ENCODE peak calls at places on chromosomes 11 and 22, in six cellular contexts. V, F, A, K, S and U are unnamed samples.

GRCh38 chr22:34379825-34380224 is 459.5 kb upstream of the LARGE1 start:
- DNase-seq in V (no peak), F (no peak), A (no peak), K (no peak), S (no peak), U (no peak)

GRCh38 chr11:9150501-9150900 is 59.1 kb upstream of the SCUBE2 start:
- DNase-seq in V (no peak), F (no peak), A (no peak), K (no peak), S (no peak), U (no peak)

GRCh38 chr11:64970731-64971151 is 1.2 kb downstream of the MAJIN start:
- DNase-seq in V (no peak), F (no peak), A (no peak), K (no peak), S (no peak), U (peak)

GRCh38 chr11:72598901-72599300 is 75.3 kb downstream of the PDE2A start:
- DNase-seq in V (peak), F (peak), A (no peak), K (no peak), S (no peak), U (no peak)

GRCh38 chr11:32297629-32298028 is 137.7 kb downstream of the WT1 start:
- DNase-seq in V (no peak), F (no peak), A (no peak), K (no peak), S (no peak), U (peak)

GRCh38 chr11:44702897-44703296 is 23.9 kb upstream of the TSPAN18 start:
- DNase-seq in V (no peak), F (no peak), A (no peak), K (no peak), S (no peak), U (no peak)

GRCh38 chr22:27107005-27107404 is 449.6 kb downstream of the MIAT start:
- DNase-seq in V (no peak), F (no peak), A (no peak), K (no peak), S (no peak), U (no peak)

GRCh38 chr22:44345872-44346271 is 33.1 kb upstream of the SHISAL1 start:
- DNase-seq in V (no peak), F (no peak), A (no peak), K (no peak), S (no peak), U (no peak)

GRCh38 chr11:68251770-68252169 is 20.0 kb downstream of the C11orf24 start:
- DNase-seq in V (no peak), F (no peak), A (no peak), K (no peak), S (no peak), U (no peak)

GRCh38 chr11:77379253-77379652 is 77.8 kb upstream of the GDPD4 start:
- DNase-seq in V (no peak), F (no peak), A (no peak), K (no peak), S (no peak), U (no peak)

GRCh38 chr22:42937164-42937854 is 77.6 kb downstream of the PACSIN2 start:
- DNase-seq in V (peak), F (no peak), A (peak), K (no peak), S (peak), U (no peak)

GRCh38 chr22:23549198-23549595 is 30.9 kb downstream of the IGLL1 start:
- DNase-seq in V (no peak), F (no peak), A (no peak), K (no peak), S (no peak), U (no peak)

GRCh38 chr22:47784991-47785390 is 1022.5 kb downstream of the TBC1D22A start:
- DNase-seq in V (no peak), F (no peak), A (no peak), K (no peak), S (no peak), U (no peak)

GRCh38 chr11:69718147-69718546 is 14.3 kb upstream of the FGF19 start:
- DNase-seq in V (no peak), F (no peak), A (no peak), K (no peak), S (no peak), U (no peak)

GRCh38 chr11:101008961-101009684 is 120.5 kb downstream of the PGR start:
- DNase-seq in V (no peak), F (no peak), A (no peak), K (no peak), S (no peak), U (no peak)

GRCh38 chr11:86155210-86155844 is 86.4 kb upstream of the PICALM start:
- DNase-seq in V (no peak), F (no peak), A (no peak), K (no peak), S (no peak), U (no peak)

GRCh38 chr11:117807482-117808272 is 10.7 kb upstream of the DSCAML1 start:
- DNase-seq in V (peak), F (peak), A (peak), K (no peak), S (peak), U (peak)

GRCh38 chr11:132347156-132348090 is 977.0 kb downstream of the NTM start:
- DNase-seq in V (no peak), F (no peak), A (no peak), K (no peak), S (no peak), U (no peak)

GRCh38 chr11:73113426-73113825 is 28.7 kb downstream of the FCHSD2 start:
- DNase-seq in V (no peak), F (no peak), A (no peak), K (no peak), S (no peak), U (no peak)

GRCh38 chr11:44693654-44694119 is 33.1 kb upstream of the TSPAN18 start:
- DNase-seq in V (no peak), F (no peak), A (no peak), K (no peak), S (no peak), U (no peak)

GRCh38 chr22:25076281-25076680 is 123.4 kb upstream of the CRYBB3 start:
- DNase-seq in V (no peak), F (no peak), A (no peak), K (no peak), S (no peak), U (no peak)

GRCh38 chr22:49604732-49605302 is 222.9 kb downstream of the BRD1 start:
- DNase-seq in V (no peak), F (no peak), A (no peak), K (no peak), S (no peak), U (no peak)

GRCh38 chr11:115170133-115170815 is 333.9 kb downstream of the CADM1 start:
- DNase-seq in V (no peak), F (no peak), A (no peak), K (peak), S (no peak), U (no peak)

GRCh38 chr11:113176971-113177370 is 137.4 kb upstream of the TTC12 start:
- DNase-seq in V (no peak), F (no peak), A (no peak), K (no peak), S (no peak), U (no peak)

GRCh38 chr11:69249086-69249640 is 44.8 kb upstream of the MYEOV start:
- DNase-seq in V (no peak), F (no peak), A (no peak), K (no peak), S (no peak), U (no peak)

GRCh38 chr11:47253660-47254059 is 4.1 kb upstream of the NR1H3 start:
- DNase-seq in V (no peak), F (no peak), A (peak), K (no peak), S (no peak), U (no peak)
- H3K27ac ChIP-seq in V (peak), F (no peak), A (no peak), K (no peak), S (no peak), U (no peak)

DNA sequence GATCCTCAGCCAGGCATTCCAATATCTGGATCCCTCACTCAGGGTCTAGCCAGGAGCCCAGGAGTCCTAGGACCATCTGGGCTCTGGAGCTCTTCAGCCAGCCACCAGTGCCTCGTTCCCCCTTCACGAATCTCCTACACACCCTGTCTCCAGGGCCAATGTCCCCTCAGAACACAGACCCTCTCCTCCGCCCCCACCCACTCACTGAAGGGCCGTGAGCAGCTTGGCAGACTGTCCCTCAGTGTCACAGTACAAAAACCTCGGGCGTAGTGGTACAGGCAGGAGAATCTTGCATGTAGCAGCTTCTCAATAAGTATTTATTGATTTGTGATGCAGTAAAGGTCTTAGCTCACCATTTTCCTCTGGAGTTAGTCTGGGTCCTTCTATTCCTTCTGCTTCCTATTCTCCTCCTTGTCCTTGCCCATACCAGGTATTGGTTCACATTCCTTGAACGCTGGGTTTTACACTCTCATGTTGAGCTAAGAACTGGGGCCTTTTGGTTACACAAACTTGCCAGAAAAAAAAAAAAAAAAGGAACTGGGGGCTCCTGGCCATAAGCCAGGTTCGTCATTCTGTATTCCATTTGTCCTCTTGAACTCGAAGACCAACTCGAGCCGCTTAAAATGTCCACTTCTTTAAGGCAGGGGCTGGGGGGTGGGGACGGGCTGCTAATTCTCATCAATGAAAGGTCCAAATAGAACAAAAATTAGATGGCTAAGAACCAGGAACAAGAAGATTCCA is 2.3 kb downstream of the CXCR5 start:
- DNase-seq in V (no peak), F (no peak), A (no peak), K (no peak), S (no peak), U (no peak)
- H3K27ac ChIP-seq in V (peak), F (no peak), A (no peak), K (no peak), S (no peak), U (peak)

GRCh38 chr11:282630-283360 is 4.6 kb downstream of the NLRP6 start:
- DNase-seq in V (no peak), F (no peak), A (peak), K (no peak), S (no peak), U (no peak)
- H3K27ac ChIP-seq in V (no peak), F (no peak), A (no peak), K (no peak), S (no peak), U (no peak)

DNA sequence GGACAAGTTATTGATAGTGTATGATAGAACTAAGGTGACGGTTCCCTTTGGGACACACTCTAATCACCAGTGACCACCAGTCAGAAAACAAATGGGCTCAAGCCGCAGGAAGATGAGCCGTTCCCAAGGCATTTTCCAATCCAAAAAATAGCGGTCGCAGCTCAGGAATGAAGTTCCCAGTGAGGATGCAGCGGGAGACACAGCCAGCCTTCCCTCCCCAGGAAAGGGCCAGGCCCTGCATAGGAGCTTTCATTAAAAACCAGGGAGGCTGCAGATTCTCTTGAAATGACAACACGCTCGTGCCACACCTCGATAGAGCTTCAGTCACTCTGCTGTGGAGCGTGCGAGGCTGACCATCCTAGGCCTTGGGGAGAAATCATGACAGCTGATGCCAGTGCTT is 65.8 kb upstream of the WNT7B start:
- DNase-seq in V (peak), F (peak), A (no peak), K (no peak), S (no peak), U (no peak)
- H3K27ac ChIP-seq in V (peak), F (peak), A (peak), K (no peak), S (no peak), U (peak)

GRCh38 chr22:28774378-28774777 is 1.9 kb downstream of the CCDC117 start:
- DNase-seq in V (no peak), F (no peak), A (peak), K (no peak), S (no peak), U (no peak)
- H3K27ac ChIP-seq in V (peak), F (no peak), A (no peak), K (no peak), S (no peak), U (peak)

GRCh38 chr11:60951909-60952741 is at the start of gene SLC15A3:
- DNase-seq in V (peak), F (peak), A (peak), K (no peak), S (peak), U (no peak)
- H3K27ac ChIP-seq in V (peak), F (peak), A (peak), K (no peak), S (peak), U (no peak)

GRCh38 chr11:62497132-62497915 is 49.3 kb downstream of the AHNAK start:
- DNase-seq in V (peak), F (no peak), A (no peak), K (no peak), S (no peak), U (no peak)

GRCh38 chr11:62501432-62501891 is 45.1 kb downstream of the AHNAK start:
- DNase-seq in V (peak), F (no peak), A (no peak), K (no peak), S (no peak), U (no peak)

GRCh38 chr11:62496676-62497075 is 49.9 kb downstream of the AHNAK start:
- DNase-seq in V (no peak), F (no peak), A (no peak), K (no peak), S (no peak), U (no peak)

GRCh38 chr11:62500066-62501035 is 46.3 kb downstream of the AHNAK start:
- DNase-seq in V (no peak), F (no peak), A (no peak), K (no peak), S (no peak), U (no peak)

GRCh38 chr11:62498492-62499286 is 47.9 kb downstream of the AHNAK start:
- DNase-seq in V (no peak), F (no peak), A (no peak), K (no peak), S (no peak), U (no peak)
- H3K27ac ChIP-seq in V (no peak), F (no peak), A (no peak), K (no peak), S (no peak), U (no peak)

GRCh38 chr22:38401336-38402084 is 53.5 kb downstream of the KCNJ4 start:
- DNase-seq in V (no peak), F (no peak), A (peak), K (no peak), S (no peak), U (no peak)

GRCh38 chr22:38397189-38398097 is 57.6 kb downstream of the KCNJ4 start:
- DNase-seq in V (no peak), F (peak), A (peak), K (no peak), S (no peak), U (no peak)

GRCh38 chr22:38403806-38404205 is 51.2 kb downstream of the KCNJ4 start:
- DNase-seq in V (no peak), F (no peak), A (peak), K (no peak), S (no peak), U (no peak)

GRCh38 chr22:38402204-38402603 is 52.8 kb downstream of the KCNJ4 start:
- DNase-seq in V (no peak), F (no peak), A (peak), K (no peak), S (no peak), U (no peak)

GRCh38 chr22:38398609-38399401 is 56.2 kb downstream of the KCNJ4 start:
- DNase-seq in V (peak), F (peak), A (peak), K (no peak), S (peak), U (peak)
- H3K27ac ChIP-seq in V (peak), F (peak), A (peak), K (no peak), S (peak), U (peak)

GRCh38 chr11:66045177-66045639 is 3.8 kb downstream of the GAL3ST3 start:
- DNase-seq in V (peak), F (peak), A (peak), K (no peak), S (peak), U (peak)
- H3K27ac ChIP-seq in V (no peak), F (no peak), A (no peak), K (no peak), S (no peak), U (no peak)